ENCODE peak calls at places on chromosome 11, in eight cellular contexts. One of them, this sample, is unnamed.

GRCh38 chr11:46239801-46240061 is 37.7 kb upstream of the CREB3L1 start:
- DNase-seq in body of pancreas: peak; percentile 32
- DNase-seq in mammary epithelial cell: no peak
- DNase-seq in kidney: no peak
- DNase-seq in HCT116: no peak
- DNase-seq in WERI-Rb-1: peak; percentile 45
- DNase-seq in Peyer's patch: no peak
- DNase-seq in kidney epithelial cell: no peak
- DNase-seq in this sample: no peak

GRCh38 chr11:125165111-125165663 is 636 bp downstream of the PKNOX2 start:
- DNase-seq in kidney: peak; percentile 83
- DNase-seq in WERI-Rb-1: no peak
- DNase-seq in kidney epithelial cell: no peak
- DNase-seq in body of pancreas: peak; percentile 58
- DNase-seq in mammary epithelial cell: peak; percentile 53
- DNase-seq in Peyer's patch: no peak
- DNase-seq in HCT116: no peak
- DNase-seq in this sample: peak; percentile 31

GRCh38 chr11:124278261-124278660 is 22.1 kb downstream of the OR8G5 start:
- DNase-seq in Peyer's patch: no peak
- DNase-seq in kidney: no peak
- DNase-seq in mammary epithelial cell: no peak
- DNase-seq in WERI-Rb-1: no peak
- DNase-seq in body of pancreas: no peak
- DNase-seq in HCT116: no peak
- DNase-seq in kidney epithelial cell: no peak
- DNase-seq in this sample: no peak

GRCh38 chr11:606245-606644 is 9.5 kb downstream of the IRF7 start:
- DNase-seq in mammary epithelial cell: peak; percentile 89
- DNase-seq in kidney epithelial cell: peak; percentile 18
- DNase-seq in body of pancreas: peak; percentile 72
- DNase-seq in Peyer's patch: no peak
- DNase-seq in WERI-Rb-1: no peak
- DNase-seq in kidney: peak; percentile 74
- DNase-seq in HCT116: no peak
- DNase-seq in this sample: peak; percentile 43

GRCh38 chr11:29022676-29023075 is 914.5 kb downstream of the METTL15 start:
- DNase-seq in kidney epithelial cell: no peak
- DNase-seq in kidney: no peak
- DNase-seq in WERI-Rb-1: no peak
- DNase-seq in body of pancreas: no peak
- DNase-seq in Peyer's patch: no peak
- DNase-seq in mammary epithelial cell: no peak
- DNase-seq in HCT116: no peak
- DNase-seq in this sample: peak; percentile 4

GRCh38 chr11:90840071-90840470 is 617.2 kb upstream of the CHORDC1 start:
- DNase-seq in WERI-Rb-1: no peak
- DNase-seq in mammary epithelial cell: peak; percentile 56
- DNase-seq in Peyer's patch: no peak
- DNase-seq in HCT116: no peak
- DNase-seq in kidney epithelial cell: no peak
- DNase-seq in kidney: no peak
- DNase-seq in body of pancreas: no peak
- DNase-seq in this sample: no peak

GRCh38 chr11:131108780-131109179 is 192.5 kb upstream of the SNX19 start:
- DNase-seq in WERI-Rb-1: no peak
- DNase-seq in kidney epithelial cell: no peak
- DNase-seq in mammary epithelial cell: no peak
- DNase-seq in Peyer's patch: no peak
- DNase-seq in kidney: no peak
- DNase-seq in HCT116: no peak
- DNase-seq in body of pancreas: no peak
- DNase-seq in this sample: no peak

GRCh38 chr11:125164422-125165110 is at the start of gene PKNOX2:
- DNase-seq in HCT116: peak; percentile 3
- DNase-seq in body of pancreas: peak; percentile 79
- DNase-seq in mammary epithelial cell: peak; percentile 47
- DNase-seq in kidney: peak; percentile 91
- DNase-seq in Peyer's patch: peak; percentile 68
- DNase-seq in kidney epithelial cell: no peak
- DNase-seq in WERI-Rb-1: peak; percentile 86
- DNase-seq in this sample: peak; percentile 86

GRCh38 chr11:35902961-35903360 is 40.9 kb upstream of the LDLRAD3 start:
- DNase-seq in kidney epithelial cell: no peak
- DNase-seq in kidney: no peak
- DNase-seq in HCT116: no peak
- DNase-seq in Peyer's patch: no peak
- DNase-seq in mammary epithelial cell: no peak
- DNase-seq in WERI-Rb-1: no peak
- DNase-seq in body of pancreas: no peak
- DNase-seq in this sample: no peak

GRCh38 chr11:129951883-129952262 is 50.8 kb downstream of the PRDM10 start:
- DNase-seq in body of pancreas: no peak
- DNase-seq in kidney: no peak
- DNase-seq in Peyer's patch: no peak
- DNase-seq in kidney epithelial cell: no peak
- DNase-seq in HCT116: no peak
- DNase-seq in WERI-Rb-1: no peak
- DNase-seq in mammary epithelial cell: no peak
- DNase-seq in this sample: no peak

GRCh38 chr11:86476109-86476861 is 101.6 kb downstream of the CCDC81 start:
- DNase-seq in kidney: no peak
- DNase-seq in HCT116: no peak
- DNase-seq in WERI-Rb-1: no peak
- DNase-seq in body of pancreas: no peak
- DNase-seq in mammary epithelial cell: no peak
- DNase-seq in Peyer's patch: peak; percentile 73
- DNase-seq in kidney epithelial cell: no peak
- DNase-seq in this sample: no peak

GRCh38 chr11:131748146-131749050 is 378.0 kb downstream of the NTM start:
- DNase-seq in HCT116: no peak
- DNase-seq in kidney epithelial cell: no peak
- DNase-seq in body of pancreas: peak; percentile 56
- DNase-seq in kidney: peak; percentile 77
- DNase-seq in WERI-Rb-1: peak; percentile 60
- DNase-seq in Peyer's patch: peak; percentile 63
- DNase-seq in mammary epithelial cell: peak; percentile 42
- DNase-seq in this sample: peak; percentile 69

GRCh38 chr11:78189851-78190250 is 1.1 kb downstream of the USP35 start:
- DNase-seq in WERI-Rb-1: no peak
- DNase-seq in HCT116: no peak
- DNase-seq in kidney: no peak
- DNase-seq in body of pancreas: no peak
- DNase-seq in kidney epithelial cell: no peak
- DNase-seq in Peyer's patch: peak; percentile 45
- DNase-seq in mammary epithelial cell: no peak
- DNase-seq in this sample: no peak

GRCh38 chr11:66649903-66650302 is 11.4 kb downstream of the RBM4 start:
- DNase-seq in body of pancreas: no peak
- DNase-seq in mammary epithelial cell: no peak
- DNase-seq in HCT116: no peak
- DNase-seq in kidney epithelial cell: no peak
- DNase-seq in kidney: no peak
- DNase-seq in Peyer's patch: no peak
- DNase-seq in WERI-Rb-1: no peak
- DNase-seq in this sample: no peak
- H3K36me3 ChIP-seq in body of pancreas: peaks cover 16% of the 10 kb centered on the region
- H3K36me3 ChIP-seq in mammary epithelial cell: peaks cover 31% of the 10 kb centered on the region
- H3K36me3 ChIP-seq in HCT116: peaks cover 42% of the 10 kb centered on the region
- H3K36me3 ChIP-seq in kidney epithelial cell: peaks cover 1% of the 10 kb centered on the region
- H3K36me3 ChIP-seq in kidney: peaks cover 29% of the 10 kb centered on the region
- H3K36me3 ChIP-seq in Peyer's patch: no peaks in the 10 kb centered on the region
- H3K36me3 ChIP-seq in WERI-Rb-1: peaks cover 97% of the 10 kb centered on the region
- H3K36me3 ChIP-seq in this sample: peaks cover 72% of the 10 kb centered on the region

GRCh38 chr11:75271730-75272129 is 31.2 kb downstream of the TPBGL start:
- DNase-seq in kidney epithelial cell: no peak
- DNase-seq in Peyer's patch: peak; percentile 39
- DNase-seq in body of pancreas: no peak
- DNase-seq in HCT116: no peak
- DNase-seq in kidney: peak; percentile 15
- DNase-seq in WERI-Rb-1: no peak
- DNase-seq in mammary epithelial cell: no peak
- DNase-seq in this sample: no peak
- H3K36me3 ChIP-seq in kidney epithelial cell: no peaks in the 10 kb centered on the region
- H3K36me3 ChIP-seq in Peyer's patch: no peaks in the 10 kb centered on the region
- H3K36me3 ChIP-seq in body of pancreas: peaks cover 6% of the 10 kb centered on the region
- H3K36me3 ChIP-seq in HCT116: peaks cover 4% of the 10 kb centered on the region
- H3K36me3 ChIP-seq in kidney: peaks cover 13% of the 10 kb centered on the region
- H3K36me3 ChIP-seq in WERI-Rb-1: peaks cover 12% of the 10 kb centered on the region
- H3K36me3 ChIP-seq in mammary epithelial cell: no peaks in the 10 kb centered on the region
- H3K36me3 ChIP-seq in this sample: no peaks in the 10 kb centered on the region

GRCh38 chr11:56988614-56989013 is at the start of gene OR5AK2:
- DNase-seq in body of pancreas: no peak
- DNase-seq in HCT116: no peak
- DNase-seq in mammary epithelial cell: no peak
- DNase-seq in kidney epithelial cell: no peak
- DNase-seq in Peyer's patch: no peak
- DNase-seq in WERI-Rb-1: no peak
- DNase-seq in kidney: no peak
- DNase-seq in this sample: no peak
- H3K36me3 ChIP-seq in body of pancreas: no peaks in the 10 kb centered on the region
- H3K36me3 ChIP-seq in HCT116: no peaks in the 10 kb centered on the region
- H3K36me3 ChIP-seq in mammary epithelial cell: no peaks in the 10 kb centered on the region
- H3K36me3 ChIP-seq in kidney epithelial cell: no peaks in the 10 kb centered on the region
- H3K36me3 ChIP-seq in Peyer's patch: no peaks in the 10 kb centered on the region
- H3K36me3 ChIP-seq in WERI-Rb-1: no peaks in the 10 kb centered on the region
- H3K36me3 ChIP-seq in kidney: no peaks in the 10 kb centered on the region
- H3K36me3 ChIP-seq in this sample: no peaks in the 10 kb centered on the region

DNA sequence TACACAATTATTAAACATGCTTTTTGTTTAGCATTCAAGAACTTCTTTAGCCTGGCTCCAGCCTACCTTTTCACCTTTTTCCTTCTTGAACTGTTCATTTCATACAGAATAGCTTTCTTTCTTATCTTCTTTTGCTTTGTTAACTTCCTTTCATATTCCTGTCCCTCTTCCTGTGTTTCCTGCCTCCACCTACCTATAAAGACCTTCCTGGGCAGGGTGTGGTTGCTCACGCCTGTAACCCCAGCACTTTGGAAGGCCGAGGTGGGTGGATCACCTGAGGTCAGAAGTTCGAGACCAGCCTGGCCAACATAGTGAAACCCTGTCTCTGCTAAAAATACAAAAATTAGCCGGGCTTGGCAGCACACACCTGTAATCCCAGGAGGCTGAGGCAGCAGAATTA is 22.9 kb downstream of the CAPRIN1 start:
- DNase-seq in WERI-Rb-1: no peak
- DNase-seq in body of pancreas: no peak
- DNase-seq in mammary epithelial cell: no peak
- DNase-seq in kidney epithelial cell: no peak
- DNase-seq in kidney: no peak
- DNase-seq in HCT116: no peak
- DNase-seq in Peyer's patch: no peak
- DNase-seq in this sample: no peak
- H3K36me3 ChIP-seq in WERI-Rb-1: peaks cover 90% of the 10 kb centered on the region
- H3K36me3 ChIP-seq in body of pancreas: peaks cover 10% of the 10 kb centered on the region
- H3K36me3 ChIP-seq in mammary epithelial cell: peaks cover 46% of the 10 kb centered on the region
- H3K36me3 ChIP-seq in kidney epithelial cell: no peaks in the 10 kb centered on the region
- H3K36me3 ChIP-seq in kidney: peaks cover 38% of the 10 kb centered on the region
- H3K36me3 ChIP-seq in HCT116: peaks cover 39% of the 10 kb centered on the region
- H3K36me3 ChIP-seq in Peyer's patch: no peaks in the 10 kb centered on the region
- H3K36me3 ChIP-seq in this sample: peaks cover 90% of the 10 kb centered on the region

GRCh38 chr11:68163691-68164090 is 42.5 kb upstream of the CHKA start:
- DNase-seq in Peyer's patch: no peak
- DNase-seq in mammary epithelial cell: no peak
- DNase-seq in kidney: no peak
- DNase-seq in HCT116: no peak
- DNase-seq in kidney epithelial cell: no peak
- DNase-seq in body of pancreas: no peak
- DNase-seq in WERI-Rb-1: no peak
- DNase-seq in this sample: no peak
- H3K36me3 ChIP-seq in Peyer's patch: no peaks in the 10 kb centered on the region
- H3K36me3 ChIP-seq in mammary epithelial cell: peaks cover 9% of the 10 kb centered on the region
- H3K36me3 ChIP-seq in kidney: peaks cover 9% of the 10 kb centered on the region
- H3K36me3 ChIP-seq in HCT116: peaks cover 7% of the 10 kb centered on the region
- H3K36me3 ChIP-seq in kidney epithelial cell: no peaks in the 10 kb centered on the region
- H3K36me3 ChIP-seq in body of pancreas: peaks cover 6% of the 10 kb centered on the region
- H3K36me3 ChIP-seq in WERI-Rb-1: peaks cover 28% of the 10 kb centered on the region
- H3K36me3 ChIP-seq in this sample: peaks cover 22% of the 10 kb centered on the region

GRCh38 chr11:82944198-82944597 is 42.7 kb downstream of the DDIAS start:
- DNase-seq in Peyer's patch: no peak
- DNase-seq in WERI-Rb-1: no peak
- DNase-seq in mammary epithelial cell: no peak
- DNase-seq in kidney epithelial cell: no peak
- DNase-seq in body of pancreas: no peak
- DNase-seq in kidney: no peak
- DNase-seq in HCT116: no peak
- DNase-seq in this sample: no peak

GRCh38 chr11:82945682-82946081 is 44.1 kb downstream of the DDIAS start:
- DNase-seq in Peyer's patch: no peak
- DNase-seq in HCT116: no peak
- DNase-seq in mammary epithelial cell: no peak
- DNase-seq in kidney epithelial cell: no peak
- DNase-seq in kidney: no peak
- DNase-seq in body of pancreas: no peak
- DNase-seq in WERI-Rb-1: no peak
- DNase-seq in this sample: no peak

GRCh38 chr11:82949352-82949751 is 47.8 kb downstream of the DDIAS start:
- DNase-seq in mammary epithelial cell: no peak
- DNase-seq in Peyer's patch: no peak
- DNase-seq in body of pancreas: no peak
- DNase-seq in WERI-Rb-1: no peak
- DNase-seq in kidney: no peak
- DNase-seq in kidney epithelial cell: no peak
- DNase-seq in HCT116: no peak
- DNase-seq in this sample: no peak
- H3K36me3 ChIP-seq in mammary epithelial cell: no peaks in the 10 kb centered on the region
- H3K36me3 ChIP-seq in Peyer's patch: no peaks in the 10 kb centered on the region
- H3K36me3 ChIP-seq in body of pancreas: no peaks in the 10 kb centered on the region
- H3K36me3 ChIP-seq in WERI-Rb-1: no peaks in the 10 kb centered on the region
- H3K36me3 ChIP-seq in kidney: no peaks in the 10 kb centered on the region
- H3K36me3 ChIP-seq in kidney epithelial cell: no peaks in the 10 kb centered on the region
- H3K36me3 ChIP-seq in HCT116: no peaks in the 10 kb centered on the region
- H3K36me3 ChIP-seq in this sample: no peaks in the 10 kb centered on the region

DNA sequence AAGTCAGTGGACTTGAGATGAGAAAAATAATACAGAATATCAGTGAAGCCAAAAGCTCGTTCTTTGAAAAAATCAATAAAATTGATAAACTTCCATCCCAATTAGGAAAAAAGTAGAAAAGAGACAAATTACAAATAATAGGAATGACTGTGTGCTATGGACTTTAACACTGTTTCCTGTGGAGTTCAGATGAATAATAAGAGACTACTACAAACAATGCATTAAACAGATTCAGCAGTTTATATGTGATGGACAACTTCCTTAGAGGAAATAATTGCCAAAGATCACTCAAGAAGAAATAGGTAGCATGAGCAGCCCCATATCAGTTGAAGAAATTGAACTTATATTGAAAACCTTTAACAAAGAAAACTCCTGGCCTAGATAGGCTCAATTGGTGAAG is 99.7 kb downstream of the PPP6R3 start:
- DNase-seq in mammary epithelial cell: no peak
- DNase-seq in HCT116: no peak
- DNase-seq in WERI-Rb-1: no peak
- DNase-seq in kidney: no peak
- DNase-seq in Peyer's patch: no peak
- DNase-seq in body of pancreas: no peak
- DNase-seq in kidney epithelial cell: no peak
- DNase-seq in this sample: no peak
- H3K36me3 ChIP-seq in mammary epithelial cell: peaks cover 7% of the 10 kb centered on the region
- H3K36me3 ChIP-seq in HCT116: peaks cover 21% of the 10 kb centered on the region
- H3K36me3 ChIP-seq in WERI-Rb-1: peaks cover 55% of the 10 kb centered on the region
- H3K36me3 ChIP-seq in kidney: peaks cover 9% of the 10 kb centered on the region
- H3K36me3 ChIP-seq in Peyer's patch: no peaks in the 10 kb centered on the region
- H3K36me3 ChIP-seq in body of pancreas: peaks cover 9% of the 10 kb centered on the region
- H3K36me3 ChIP-seq in kidney epithelial cell: no peaks in the 10 kb centered on the region
- H3K36me3 ChIP-seq in this sample: peaks cover 53% of the 10 kb centered on the region

GRCh38 chr11:48142886-48143285 is 73.7 kb upstream of the OR4B1 start:
- DNase-seq in body of pancreas: no peak
- DNase-seq in mammary epithelial cell: no peak
- DNase-seq in kidney: no peak
- DNase-seq in kidney epithelial cell: no peak
- DNase-seq in HCT116: no peak
- DNase-seq in WERI-Rb-1: no peak
- DNase-seq in Peyer's patch: no peak
- DNase-seq in this sample: no peak
- H3K36me3 ChIP-seq in body of pancreas: peaks cover 9% of the 10 kb centered on the region
- H3K36me3 ChIP-seq in mammary epithelial cell: no peaks in the 10 kb centered on the region
- H3K36me3 ChIP-seq in kidney: peaks cover 45% of the 10 kb centered on the region
- H3K36me3 ChIP-seq in kidney epithelial cell: peaks cover 9% of the 10 kb centered on the region
- H3K36me3 ChIP-seq in HCT116: no peaks in the 10 kb centered on the region
- H3K36me3 ChIP-seq in WERI-Rb-1: no peaks in the 10 kb centered on the region
- H3K36me3 ChIP-seq in Peyer's patch: no peaks in the 10 kb centered on the region
- H3K36me3 ChIP-seq in this sample: peaks cover 60% of the 10 kb centered on the region